ENCODE peak calls at places on chromosomes 3 and 15, in seven cellular contexts. E, N, Z, L, Q, S and J are unnamed samples.

GRCh38 chr3:114128826-114129225 is 50.0 kb downstream of the DRD3 start:
- DNase-seq in E (no peak), N (no peak), Z (no peak), L (no peak), Q (no peak), S (peak; percentile 29), J (no peak)

GRCh38 chr3:106349191-106349881 is 480.5 kb upstream of the CBLB start:
- DNase-seq in E (no peak), N (no peak), Z (no peak), L (no peak), Q (no peak), S (no peak), J (no peak)

GRCh38 chr3:153273217-153273616 is 111.2 kb downstream of the RAP2B start:
- DNase-seq in E (no peak), N (no peak), Z (no peak), L (no peak), Q (no peak), S (no peak), J (no peak)

GRCh38 chr15:48370460-48370859 is 39.2 kb downstream of the DUT start:
- DNase-seq in E (no peak), N (no peak), Z (no peak), L (no peak), Q (no peak), S (peak; percentile 49), J (no peak)

GRCh38 chr15:73985101-73985873 is 6.8 kb downstream of the STOML1 start:
- DNase-seq in E (no peak), N (no peak), Z (no peak), L (no peak), Q (no peak), S (no peak), J (no peak)

GRCh38 chr3:143192193-143192592 is 72.6 kb downstream of the CHST2 start:
- DNase-seq in E (no peak), N (no peak), Z (no peak), L (no peak), Q (no peak), S (no peak), J (no peak)

GRCh38 chr15:66815322-66815721 is 113.3 kb downstream of the SMAD6 start:
- DNase-seq in E (no peak), N (no peak), Z (no peak), L (no peak), Q (peak; percentile 33), S (peak; percentile 94), J (no peak)

GRCh38 chr3:138114988-138115971 is at the start of gene DZIP1L:
- DNase-seq in E (peak; percentile 24), N (peak; percentile 36), Z (no peak), L (peak; percentile 69), Q (peak; percentile 68), S (peak; percentile 66), J (no peak)

GRCh38 chr3:84224262-84224661 is 734.5 kb upstream of the CADM2 start:
- DNase-seq in E (no peak), N (no peak), Z (no peak), L (no peak), Q (no peak), S (no peak), J (no peak)

GRCh38 chr15:38991701-38992100 is 427.1 kb upstream of the RASGRP1 start:
- DNase-seq in E (no peak), N (no peak), Z (no peak), L (no peak), Q (no peak), S (peak; percentile 59), J (no peak)

GRCh38 chr3:50243552-50243895 is 7.5 kb downstream of the GNAI2 start:
- DNase-seq in E (no peak), N (no peak), Z (no peak), L (no peak), Q (no peak), S (no peak), J (no peak)

GRCh38 chr3:124800511-124801374 is 70.5 kb downstream of the UMPS start:
- DNase-seq in E (no peak), N (no peak), Z (no peak), L (no peak), Q (no peak), S (peak; percentile 81), J (no peak)

GRCh38 chr3:14329116-14329830 is 73.1 kb upstream of the SLC6A6 start:
- DNase-seq in E (no peak), N (no peak), Z (no peak), L (peak; percentile 16), Q (no peak), S (no peak), J (no peak)

GRCh38 chr15:83012038-83012490 is 625 bp upstream of the C15orf40 start:
- DNase-seq in E (no peak), N (no peak), Z (no peak), L (no peak), Q (peak; percentile 23), S (no peak), J (no peak)

GRCh38 chr15:40769310-40770146 is at the start of gene C15orf62:
- DNase-seq in E (peak; percentile 14), N (no peak), Z (no peak), L (peak; percentile 94), Q (peak; percentile 78), S (peak; percentile 35), J (peak; percentile 21)

GRCh38 chr15:58070801-58071418 is 5.4 kb upstream of the ALDH1A2 start:
- DNase-seq in E (peak; percentile 19), N (peak; percentile 63), Z (peak; percentile 20), L (peak; percentile 56), Q (peak; percentile 53), S (peak; percentile 72), J (no peak)

GRCh38 chr3:10319804-10320203 is 1.1 kb downstream of the SEC13 start:
- DNase-seq in E (no peak), N (no peak), Z (no peak), L (no peak), Q (no peak), S (no peak), J (no peak)

GRCh38 chr3:150410311-150411105 is 2.4 kb downstream of the TSC22D2 start:
- DNase-seq in E (no peak), N (no peak), Z (peak; percentile 13), L (peak; percentile 24), Q (peak; percentile 45), S (peak; percentile 46), J (no peak)

GRCh38 chr3:189082666-189083427 is 88.9 kb upstream of the TPRG1 start:
- DNase-seq in E (no peak), N (no peak), Z (no peak), L (no peak), Q (no peak), S (no peak), J (no peak)

GRCh38 chr15:45126535-45127158 is 3.0 kb downstream of the DUOXA1 start:
- DNase-seq in E (no peak), N (peak; percentile 39), Z (peak; percentile 19), L (peak; percentile 51), Q (peak; percentile 7), S (peak; percentile 49), J (no peak)

GRCh38 chr3:128153156-128154011 is at the start of gene EEFSEC:
- DNase-seq in E (peak; percentile 54), N (peak; percentile 63), Z (peak; percentile 73), L (peak; percentile 73), Q (peak; percentile 78), S (peak; percentile 81), J (peak; percentile 71)